ENCODE peak calls at places on chromosomes 3 and 15, in nine cellular contexts. S is cardiac muscle cell, W is tibial nerve, R is AG04450, O is IMR-90, D is uterus, J is heart left ventricle, V is MM.1S, L is breast epithelium. K is an unnamed sample.
A peak's percentile ranks its signal among the peaks of the same experiment; 100 is the strongest.

GRCh38 chr3:127630811-127631714 is 2.1 kb downstream of the PODXL2 start:
- DNase-seq in R (no peak), S (no peak), W (no peak), O (no peak), D (no peak), V (no peak), J (no peak), L (no peak), K (no peak)

GRCh38 chr3:87900061-87900460 is 158.7 kb downstream of the CGGBP1 start:
- DNase-seq in O (no peak), L (no peak), D (no peak), J (no peak), S (no peak), W (no peak), V (no peak), R (no peak), K (no peak)

GRCh38 chr15:39130556-39131379 is 450.1 kb upstream of the THBS1 start:
- DNase-seq in L (no peak), D (no peak), R (no peak), V (no peak), O (peak; percentile 67), J (no peak), W (no peak), S (peak; percentile 14), K (no peak)

GRCh38 chr3:171347017-171347979 is 112.9 kb downstream of the TNIK start:
- DNase-seq in O (peak; percentile 53), L (no peak), V (no peak), D (no peak), J (no peak), S (peak; percentile 80), R (no peak), W (peak; percentile 58), K (no peak)

GRCh38 chr3:23567917-23568316 is 237.8 kb upstream of the UBE2E1 start:
- DNase-seq in O (peak; percentile 95), D (no peak), S (peak; percentile 89), V (peak; percentile 8), R (peak; percentile 77), L (no peak), J (peak; percentile 39), W (no peak), K (no peak)

GRCh38 chr3:40679289-40679688 is 154.5 kb downstream of the ZNF621 start:
- DNase-seq in D (no peak), J (no peak), R (no peak), W (no peak), V (no peak), O (no peak), L (no peak), S (no peak), K (no peak)

GRCh38 chr3:117285721-117286120 is 576.1 kb downstream of the TUSC7 start:
- DNase-seq in W (no peak), S (no peak), J (no peak), R (no peak), V (no peak), D (no peak), L (no peak), O (no peak), K (no peak)

GRCh38 chr15:87387681-87388240 is 868.8 kb downstream of the NTRK3 start:
- DNase-seq in R (no peak), V (no peak), O (no peak), S (no peak), L (no peak), D (no peak), W (no peak), J (no peak), K (no peak)

GRCh38 chr15:68420186-68420684 is 11.7 kb downstream of the ITGA11 start:
- DNase-seq in W (no peak), D (peak; percentile 46), J (no peak), R (no peak), S (no peak), O (no peak), V (no peak), L (peak; percentile 14), K (no peak)

GRCh38 chr15:72375846-72376581 is at the start of gene HEXA:
- DNase-seq in V (peak; percentile 96), J (peak; percentile 98), O (peak; percentile 89), D (peak; percentile 96), L (peak; percentile 97), S (peak; percentile 97), W (peak; percentile 98), R (peak; percentile 82), K (peak; percentile 95)

DNA sequence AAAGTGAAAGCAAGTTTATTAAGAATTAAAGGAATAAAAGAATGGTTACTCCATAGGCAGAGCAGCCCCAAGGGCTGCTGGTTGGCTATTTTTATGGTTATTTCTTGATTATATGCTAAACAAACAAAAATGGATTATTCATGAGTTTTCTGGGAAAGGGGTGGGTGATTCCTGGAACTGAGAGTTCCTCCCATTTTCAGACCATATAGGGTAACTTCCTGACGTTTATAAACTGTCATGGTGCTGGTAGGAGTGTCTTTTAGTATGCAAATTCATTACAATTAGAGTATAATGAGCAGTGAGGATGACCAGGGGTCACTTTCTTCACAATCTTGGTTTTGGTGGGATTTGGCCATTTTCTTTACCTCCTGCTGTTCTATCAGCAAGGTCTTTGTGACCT is 707.9 kb downstream of the ZNF385D start:
- DNase-seq in L (no peak), J (no peak), S (no peak), V (no peak), O (no peak), R (no peak), W (no peak), D (no peak), K (no peak)
- H3K9me3 ChIP-seq in L (no peaks in the 10 kb centered on the region), J (no peaks in the 10 kb centered on the region), S (no peaks in the 10 kb centered on the region), V (no peaks in the 10 kb centered on the region), O (no peaks in the 10 kb centered on the region), R (no peaks in the 10 kb centered on the region), W (no peaks in the 10 kb centered on the region), D (no peaks in the 10 kb centered on the region), K (peaks cover 5% of the 10 kb centered on the region)

GRCh38 chr3:32241100-32241499 is 2.6 kb downstream of the CMTM8 start:
- DNase-seq in V (no peak), O (no peak), J (no peak), L (no peak), R (no peak), W (no peak), S (no peak), D (no peak), K (no peak)

GRCh38 chr3:32238027-32238815 is at the start of gene CMTM8:
- DNase-seq in L (no peak), S (peak; percentile 53), R (no peak), O (no peak), D (peak; percentile 30), V (peak; percentile 74), W (peak; percentile 34), J (peak; percentile 78), K (peak; percentile 72)

GRCh38 chr3:32238816-32239637 is 547 bp downstream of the CMTM8 start:
- DNase-seq in R (no peak), D (peak; percentile 22), J (peak; percentile 54), W (no peak), V (peak; percentile 33), S (peak; percentile 41), L (no peak), O (peak; percentile 10), K (peak; percentile 29)

GRCh38 chr3:32237670-32238026 is 832 bp upstream of the CMTM8 start:
- DNase-seq in V (no peak), D (no peak), O (no peak), R (no peak), J (no peak), L (no peak), S (no peak), W (no peak), K (no peak)

DNA sequence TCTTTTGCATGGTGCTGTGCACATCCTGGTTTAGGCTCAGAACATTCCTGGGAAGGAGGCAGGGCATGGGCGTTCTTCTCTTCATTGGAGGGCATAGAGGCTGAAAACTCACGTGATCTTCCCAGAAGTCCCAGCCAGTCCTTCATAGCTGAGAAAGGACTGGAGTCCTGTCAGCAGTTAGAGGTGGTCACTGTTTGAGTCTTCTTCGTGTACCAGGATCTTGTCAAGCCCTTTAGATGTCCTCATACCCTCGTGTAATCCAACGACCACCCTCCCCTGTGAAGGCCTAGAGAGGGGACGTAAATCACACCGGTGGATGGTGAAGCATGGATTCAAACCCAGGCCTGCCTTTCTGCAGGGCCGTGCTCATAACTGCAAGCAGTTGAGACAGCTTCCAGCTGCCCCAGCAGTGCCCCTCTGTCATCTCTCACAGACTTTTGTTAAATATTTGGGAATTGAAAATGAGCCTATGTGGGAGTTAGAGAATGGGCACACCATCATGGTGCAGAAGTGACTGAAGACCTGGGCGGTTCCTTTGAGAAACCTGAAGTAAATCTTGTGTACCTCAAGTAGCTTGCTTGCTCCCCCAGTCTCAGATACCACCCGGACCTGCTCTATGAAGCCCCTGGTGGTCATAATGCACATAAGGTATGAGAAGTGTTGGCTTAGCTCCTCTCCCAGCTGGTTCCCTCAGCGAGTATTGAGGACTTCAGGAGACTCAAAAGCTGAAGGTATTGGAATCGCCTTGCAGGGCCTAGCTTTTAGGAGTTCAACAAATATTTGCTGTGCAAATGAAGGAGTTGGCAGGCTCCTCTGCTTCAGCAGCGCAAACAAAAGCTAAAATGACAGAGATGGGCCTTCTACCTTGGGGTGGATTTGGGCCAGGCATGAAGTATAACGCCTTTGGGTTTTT is 1.4 kb downstream of the CMTM8 start:
- DNase-seq in S (peak; percentile 50), L (no peak), R (no peak), J (no peak), O (no peak), W (no peak), D (no peak), V (peak; percentile 54), K (peak; percentile 43)
- TF ChIP-seq CTCF in S (peak; percentile 48), L (no peak), R (peak; percentile 34), J (peak; percentile 17), O (no peak), W (no peak), D (no peak), V (peak; percentile 58), K (peak; percentile 74)

GRCh38 chr3:193779933-193780332 is 186.9 kb downstream of the OPA1 start:
- DNase-seq in W (no peak), R (no peak), D (no peak), O (no peak), S (no peak), J (no peak), L (no peak), V (no peak), K (no peak)

GRCh38 chr3:193782280-193782654 is 189.3 kb downstream of the OPA1 start:
- DNase-seq in L (peak; percentile 86), J (no peak), W (no peak), V (no peak), D (no peak), O (no peak), S (no peak), R (no peak), K (no peak)

GRCh38 chr3:193782747-193783146 is 189.7 kb downstream of the OPA1 start:
- DNase-seq in L (no peak), D (no peak), V (no peak), W (no peak), O (no peak), S (no peak), J (no peak), R (no peak), K (no peak)

GRCh38 chr3:193780371-193780770 is 187.4 kb downstream of the OPA1 start:
- DNase-seq in R (no peak), O (no peak), V (no peak), S (no peak), J (no peak), L (no peak), D (no peak), W (no peak), K (no peak)

GRCh38 chr3:193780810-193781472 is 187.9 kb downstream of the OPA1 start:
- DNase-seq in R (peak; percentile 27), L (peak; percentile 67), J (peak; percentile 78), W (peak; percentile 53), S (peak; percentile 83), D (peak; percentile 92), V (peak; percentile 69), O (peak; percentile 54), K (peak; percentile 7)
- H3K27me3 ChIP-seq in R (peaks cover 61% of the 10 kb centered on the region), L (no peaks in the 10 kb centered on the region), J (peaks cover 29% of the 10 kb centered on the region), W (no peaks in the 10 kb centered on the region), S (no peaks in the 10 kb centered on the region), D (no peaks in the 10 kb centered on the region), V (no peaks in the 10 kb centered on the region), O (peaks cover 50% of the 10 kb centered on the region), K (peaks cover 24% of the 10 kb centered on the region)

GRCh38 chr3:138771585-138771984 is 63.1 kb downstream of the PIK3CB start:
- DNase-seq in R (no peak), D (no peak), L (no peak), W (no peak), V (no peak), S (no peak), J (no peak), O (no peak), K (no peak)
- H3K9me3 ChIP-seq in R (peaks cover 17% of the 10 kb centered on the region), D (no peaks in the 10 kb centered on the region), L (peaks cover 11% of the 10 kb centered on the region), W (peaks cover 12% of the 10 kb centered on the region), V (no peaks in the 10 kb centered on the region), S (no peaks in the 10 kb centered on the region), J (no peaks in the 10 kb centered on the region), O (peaks cover 7% of the 10 kb centered on the region), K (peaks cover 12% of the 10 kb centered on the region)

K was measured in CD4-positive, alpha-beta T cell.